ENCODE peak calls at places on chromosomes 16 and 17, in four cellular contexts. T is RWPE1, O is caudate nucleus, I is endodermal cell. W is an unnamed sample.

GRCh38 chr17:57486978-57487377 is 230.7 kb downstream of the MSI2 start:
- DNase-seq in T (no peak), O (no peak), I (no peak), W (no peak)

GRCh38 chr16:23229714-23230113 is 47.2 kb downstream of the SCNN1G start:
- DNase-seq in T (no peak), O (no peak), I (no peak), W (no peak)

GRCh38 chr16:4316732-4317461 is 1.0 kb downstream of the GLIS2 start:
- DNase-seq in O (peak; percentile 46), I (no peak), T (no peak), W (peak; percentile 64)

GRCh38 chr16:20243731-20244281 is 83.5 kb downstream of the GP2 start:
- DNase-seq in O (no peak), T (no peak), I (no peak), W (no peak)

GRCh38 chr16:11159189-11159588 is 96.8 kb downstream of the SOCS1 start:
- DNase-seq in I (no peak), O (no peak), T (no peak), W (no peak)

GRCh38 chr16:26371349-26371869 is 679.6 kb downstream of the HS3ST4 start:
- DNase-seq in I (no peak), T (no peak), O (no peak), W (no peak)

GRCh38 chr16:23523321-23523720 is 13.0 kb upstream of the GGA2 start:
- DNase-seq in O (no peak), I (no peak), T (no peak), W (no peak)

GRCh38 chr16:27379919-27380318 is 22.1 kb upstream of the IL21R start:
- DNase-seq in O (no peak), I (no peak), T (no peak), W (no peak)

GRCh38 chr17:3474212-3474611 is 1.6 kb upstream of the ASPA start:
- DNase-seq in O (no peak), T (no peak), I (no peak), W (no peak)

GRCh38 chr16:11112723-11113348 is 143.2 kb downstream of the SOCS1 start:
- DNase-seq in T (no peak), O (no peak), I (no peak), W (no peak)

GRCh38 chr17:27671591-27671910 is 40.6 kb downstream of the LGALS9 start:
- DNase-seq in O (no peak), I (no peak), T (no peak), W (no peak)

GRCh38 chr17:19978206-19978802 is 676 bp upstream of the AKAP10 start:
- DNase-seq in O (no peak), I (peak; percentile 84), T (no peak), W (no peak)

GRCh38 chr17:47287639-47288038 is 34.0 kb downstream of the ITGB3 start:
- DNase-seq in T (no peak), O (no peak), I (no peak), W (no peak)

GRCh38 chr16:69626256-69626655 is 60.5 kb downstream of the NFAT5 start:
- DNase-seq in I (no peak), O (no peak), T (no peak), W (no peak)

GRCh38 chr16:68234188-68235104 is 1.5 kb downstream of the ESRP2 start:
- DNase-seq in O (no peak), T (peak; percentile 71), I (peak; percentile 80), W (peak; percentile 25)

GRCh38 chr16:20676268-20676828 is 21.1 kb downstream of the ACSM1 start:
- DNase-seq in T (no peak), I (no peak), O (no peak), W (peak; percentile 34)

GRCh38 chr17:2086306-2086705 is 31.4 kb downstream of the HIC1 start:
- DNase-seq in I (no peak), O (no peak), T (no peak), W (no peak)

GRCh38 chr17:80751070-80751459 is 206.4 kb downstream of the RPTOR start:
- DNase-seq in I (no peak), T (no peak), O (no peak), W (no peak)

GRCh38 chr17:72370819-72371218 is 250.0 kb downstream of the SOX9 start:
- DNase-seq in O (no peak), T (peak; percentile 67), I (no peak), W (no peak)

GRCh38 chr17:15884731-15885130 is 60.2 kb upstream of the ADORA2B start:
- DNase-seq in T (no peak), O (no peak), I (no peak), W (no peak)

GRCh38 chr17:42879596-42879985 is 21.0 kb upstream of the G6PC1 start:
- DNase-seq in O (no peak), T (no peak), I (no peak), W (no peak)

GRCh38 chr17:79977161-79977631 is 58.5 kb downstream of the TBC1D16 start:
- DNase-seq in T (no peak), O (no peak), I (no peak), W (peak; percentile 42)

GRCh38 chr17:7438050-7438614 is 1.2 kb upstream of the FGF11 start:
- DNase-seq in O (no peak), T (no peak), I (peak; percentile 93), W (peak; percentile 82)

GRCh38 chr16:13994239-13995106 is 74.5 kb downstream of the ERCC4 start:
- DNase-seq in I (no peak), O (no peak), T (no peak), W (no peak)

GRCh38 chr16:1991588-1992474 is 2.1 kb downstream of the SYNGR3 start:
- DNase-seq in I (peak; percentile 100), O (peak; percentile 54), T (peak; percentile 90), W (peak; percentile 97)

GRCh38 chr16:66594739-66595138 is 9.8 kb upstream of the CMTM3 start:
- DNase-seq in I (no peak), O (no peak), T (no peak), W (no peak)

GRCh38 chr17:82400206-82400605 is 17.9 kb upstream of the HEXD start:
- DNase-seq in T (no peak), I (no peak), O (no peak), W (peak; percentile 21)

GRCh38 chr17:33115957-33116680 is 124.5 kb downstream of the SPACA3 start:
- DNase-seq in O (no peak), T (no peak), I (no peak), W (no peak)

GRCh38 chr17:47423406-47424295 is 99.9 kb downstream of the EFCAB13 start:
- DNase-seq in I (peak; percentile 87), O (no peak), T (peak; percentile 20), W (peak; percentile 26)

GRCh38 chr17:65022751-65023421 is 33.7 kb downstream of the GNA13 start:
- DNase-seq in O (no peak), I (no peak), T (peak; percentile 89), W (no peak)

GRCh38 chr16:19700319-19700781 is 17.7 kb downstream of the KNOP1 start:
- DNase-seq in O (no peak), I (no peak), T (peak; percentile 38), W (peak; percentile 54)

GRCh38 chr16:11310997-11311561 is 29.9 kb upstream of the PRM1 start:
- DNase-seq in O (no peak), T (no peak), I (no peak), W (no peak)

GRCh38 chr16:78953526-78953925 is 647.0 kb downstream of the MAF start:
- DNase-seq in T (no peak), I (no peak), O (no peak), W (no peak)

GRCh38 chr16:86566966-86567700 is 504 bp downstream of the FOXC2 start:
- DNase-seq in O (no peak), I (peak; percentile 82), T (no peak), W (no peak)

GRCh38 chr17:79808763-79809529 is 12.1 kb upstream of the CBX8 start:
- DNase-seq in O (no peak), I (peak; percentile 90), T (peak; percentile 64), W (peak; percentile 34)

GRCh38 chr16:89019511-89019910 is 42.5 kb upstream of the CBFA2T3 start:
- DNase-seq in O (no peak), T (no peak), I (peak; percentile 29), W (no peak)

GRCh38 chr17:72602517-72603345 is 481.9 kb downstream of the SOX9 start:
- DNase-seq in T (no peak), O (no peak), I (peak; percentile 89), W (no peak)

GRCh38 chr16:24975428-24975889 is 39.7 kb downstream of the ARHGAP17 start:
- DNase-seq in I (no peak), T (no peak), O (no peak), W (no peak)

DNA sequence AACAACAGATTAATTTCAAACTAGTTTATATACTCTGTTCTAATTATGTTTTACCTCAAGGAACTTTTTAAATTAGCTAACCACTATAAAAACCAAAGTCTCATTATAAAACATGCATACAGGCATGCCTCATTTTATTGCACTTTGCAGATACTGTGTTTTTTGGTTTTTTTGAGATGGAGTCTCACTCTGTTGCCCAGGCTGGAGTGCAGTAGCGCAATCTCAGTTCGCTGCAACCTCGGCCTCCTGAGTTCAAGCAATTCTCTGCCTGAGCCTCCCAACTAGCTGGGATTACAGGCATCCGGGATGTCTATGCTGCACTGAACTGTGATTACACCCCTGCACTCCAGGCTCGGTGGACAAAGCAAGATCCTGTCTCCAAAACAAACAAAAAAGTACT is 8.8 kb upstream of the JPT1 start:
- DNase-seq in O (no peak), T (no peak), I (no peak), W (no peak)
- H3K27ac ChIP-seq in O (no peak overlapping the region), T (peak overlapping the region; percentile 13), I (no peak overlapping the region), W (no peak overlapping the region)

GRCh38 chr17:50344712-50345380 is 1.1 kb upstream of the XYLT2 start:
- DNase-seq in T (no peak), O (no peak), I (no peak), W (no peak)
- H3K27ac ChIP-seq in T (peak overlapping the region; percentile 81), O (no peak overlapping the region), I (no peak overlapping the region), W (no peak overlapping the region)

DNA sequence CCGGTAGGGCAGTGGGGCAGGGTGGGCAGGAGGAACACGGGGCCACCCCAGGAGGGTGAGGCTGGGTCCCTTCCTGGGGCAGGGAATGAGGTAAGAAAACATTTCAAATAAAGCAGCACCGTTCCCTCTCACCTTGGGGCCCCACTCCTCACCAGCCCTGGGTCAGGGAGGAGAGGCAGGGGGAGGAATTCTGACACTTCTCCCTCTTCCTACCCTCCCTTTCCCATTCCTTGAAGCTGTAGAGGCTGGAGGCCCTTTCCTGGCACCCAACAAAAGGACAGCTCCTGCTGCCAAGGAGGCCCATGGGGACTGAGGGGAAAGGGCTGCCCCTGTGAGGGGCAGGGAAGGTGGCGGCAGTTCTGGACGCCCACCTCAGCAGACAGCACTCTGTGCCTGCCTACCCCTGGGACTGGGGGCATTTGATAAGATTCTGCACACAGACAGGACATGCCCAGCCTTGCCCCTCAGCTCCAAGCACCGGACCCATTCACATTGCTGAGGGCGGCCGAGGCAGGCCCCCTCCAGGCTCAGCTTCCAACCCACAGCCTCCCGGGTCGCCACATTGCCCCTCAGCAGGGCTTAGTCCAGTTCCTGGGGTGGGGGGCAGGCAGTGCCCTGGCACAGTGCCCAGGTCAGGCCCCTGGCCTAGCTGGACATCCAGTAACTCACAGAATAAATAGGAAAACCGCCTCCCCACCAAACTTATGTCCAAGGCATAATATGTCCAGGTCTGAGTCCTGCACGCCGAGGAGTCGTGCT is 6.2 kb downstream of the ATXN7L3 start:
- DNase-seq in I (no peak), O (no peak), T (no peak), W (no peak)
- H3K27ac ChIP-seq in I (peak overlapping the region; percentile 30), O (no peak overlapping the region), T (peak overlapping the region; percentile 85), W (no peak overlapping the region)

DNA sequence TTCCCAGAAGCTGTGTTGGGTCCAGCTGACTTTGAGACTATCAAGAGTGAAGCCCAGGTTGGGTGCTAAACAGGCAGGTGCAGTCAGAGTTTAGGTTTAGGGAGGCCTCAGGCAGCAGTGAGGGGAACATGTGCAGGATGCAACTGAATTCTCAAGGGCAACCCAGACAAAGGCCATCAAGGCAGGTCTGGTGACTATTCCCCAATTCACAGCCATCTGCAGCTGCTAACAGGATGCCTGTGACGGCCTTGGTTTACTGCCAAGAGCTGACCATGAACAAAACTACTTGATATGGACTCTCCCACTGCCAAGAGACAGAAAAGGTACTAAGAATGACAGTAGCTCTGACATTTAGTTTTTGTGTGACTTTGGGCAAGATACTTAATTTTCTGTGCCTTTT is 45.2 kb upstream of the BCAR1 start:
- DNase-seq in T (no peak), I (no peak), O (no peak), W (peak; percentile 79)
- H3K27ac ChIP-seq in T (no peak overlapping the region), I (no peak overlapping the region), O (no peak overlapping the region), W (no peak overlapping the region)